ENCODE peak calls at places on chromosomes 13 and 19, in five cellular contexts. Y is EH, B is mesenchymal stem cell, S is non-pigmented ciliary epithelial cell, L is left cardiac atrium. E is an unnamed sample.
A peak's percentile ranks its signal among the peaks of the same experiment; 100 is the strongest.

GRCh38 chr19:13134626-13135025 is 15.5 kb downstream of the STX10 start:
- DNase-seq in B (no peak), S (no peak), L (no peak), Y (no peak), E (no peak)

GRCh38 chr13:97125051-97125809 is 96.9 kb upstream of the MBNL2 start:
- DNase-seq in S (peak; percentile 78), B (peak; percentile 92), Y (peak; percentile 62), L (peak; percentile 35), E (no peak)

GRCh38 chr13:71054358-71054757 is 812.6 kb downstream of the DACH1 start:
- DNase-seq in Y (no peak), L (no peak), B (no peak), S (no peak), E (no peak)

GRCh38 chr19:44141191-44142013 is at the start of gene ZNF234:
- DNase-seq in Y (peak; percentile 91), L (peak; percentile 91), B (peak; percentile 91), S (peak; percentile 38), E (peak; percentile 71)

GRCh38 chr13:92187378-92187989 is 789.1 kb downstream of the GPC5 start:
- DNase-seq in Y (peak; percentile 6), L (no peak), B (peak; percentile 58), S (peak; percentile 11), E (no peak)

GRCh38 chr19:46466536-46467199 is 4.7 kb downstream of the PNMA8A start:
- DNase-seq in S (peak; percentile 55), B (peak; percentile 56), Y (peak; percentile 90), L (peak; percentile 72), E (no peak)

GRCh38 chr13:44197791-44198770 is 175.5 kb upstream of the SERP2 start:
- DNase-seq in L (no peak), B (peak; percentile 51), S (no peak), Y (peak; percentile 36), E (no peak)

GRCh38 chr19:45099465-45100201 is 6.7 kb downstream of the PPP1R37 start:
- DNase-seq in S (no peak), B (no peak), L (peak; percentile 50), Y (peak; percentile 18), E (no peak)

GRCh38 chr19:49110567-49110966 is 3.6 kb upstream of the LIN7B start:
- DNase-seq in S (no peak), Y (peak; percentile 65), B (peak; percentile 63), L (no peak), E (no peak)

GRCh38 chr13:44857061-44857460 is 132.2 kb downstream of the NUFIP1 start:
- DNase-seq in L (no peak), Y (no peak), S (no peak), B (no peak), E (no peak)

GRCh38 chr13:29532821-29533220 is 62.7 kb downstream of the SLC7A1 start:
- DNase-seq in S (no peak), Y (peak; percentile 15), B (no peak), L (no peak), E (no peak)

E was measured in naive thymus-derived CD8-positive, alpha-beta T cell.